ENCODE peak calls at places on chromosomes 5 and 9, in nine cellular contexts. S is astrocyte; X is CD4-positive, alpha-beta memory T cell; K is PC-9; Q is effector memory CD4-positive, alpha-beta T cell; B is right atrium auricular region; L is H1; N is spleen; Y is breast epithelium. O is an unnamed sample. For H3K36me3, the result is how much of the 10 kb centered on the place peaks cover.

GRCh38 chr5:148820778-148821395 is 5.5 kb upstream of the ADRB2 start:
- DNase-seq in S (peak), N (no peak), K (no peak), B (no peak), Q (no peak), X (peak), L (no peak), Y (no peak), O (no peak)

GRCh38 chr5:144028644-144029043 is 141.8 kb downstream of the YIPF5 start:
- DNase-seq in Y (no peak), L (no peak), X (no peak), Q (no peak), S (peak), B (no peak), N (no peak), K (no peak), O (no peak)

GRCh38 chr5:134851307-134851923 is 5.6 kb downstream of the C5orf24 start:
- DNase-seq in L (peak), Q (no peak), S (peak), N (no peak), Y (no peak), B (no peak), K (peak), X (no peak), O (no peak)

GRCh38 chr5:87121315-87122170 is 146.1 kb upstream of the RASA1 start:
- DNase-seq in N (no peak), Q (peak), S (peak), X (peak), K (peak), Y (no peak), L (no peak), B (peak), O (peak)

GRCh38 chr5:88140396-88140862 is 128.2 kb downstream of the TMEM161B start:
- DNase-seq in K (no peak), Q (no peak), X (peak), B (no peak), Y (no peak), N (no peak), S (peak), L (peak), O (no peak)

GRCh38 chr5:180647465-180647864 is 1.9 kb downstream of the FLT4 start:
- DNase-seq in L (peak), B (no peak), Y (no peak), S (no peak), X (no peak), K (no peak), N (no peak), Q (no peak), O (no peak)

GRCh38 chr5:95940758-95941682 is 20.6 kb downstream of the ELL2 start:
- DNase-seq in L (no peak), K (no peak), B (no peak), Q (no peak), X (no peak), N (no peak), Y (no peak), S (no peak), O (no peak)

GRCh38 chr5:165829504-165829903 is 2324.1 kb downstream of the MAT2B start:
- DNase-seq in X (no peak), Q (no peak), N (no peak), L (no peak), B (no peak), Y (no peak), K (no peak), S (no peak), O (no peak)

GRCh38 chr9:133099726-133100517 is 21.1 kb downstream of the RALGDS start:
- DNase-seq in B (no peak), K (no peak), Q (no peak), Y (no peak), L (no peak), S (no peak), N (peak), X (no peak), O (no peak)

GRCh38 chr5:89275206-89275605 is 392.2 kb upstream of the MEF2C start:
- DNase-seq in S (no peak), B (no peak), X (no peak), Q (no peak), Y (no peak), L (no peak), K (no peak), N (no peak), O (no peak)

GRCh38 chr5:120450910-120451309 is 13.2 kb upstream of the PRR16 start:
- DNase-seq in X (no peak), Y (no peak), K (no peak), L (no peak), S (no peak), B (no peak), Q (no peak), N (no peak), O (no peak)

GRCh38 chr5:173256800-173257199 is 21.8 kb upstream of the NKX2-5 start:
- DNase-seq in L (no peak), K (no peak), N (no peak), X (no peak), Q (no peak), S (no peak), Y (no peak), B (no peak), O (no peak)

GRCh38 chr5:160271396-160271795 is 41.0 kb downstream of the CCNJL start:
- DNase-seq in X (no peak), S (no peak), Q (no peak), B (no peak), L (no peak), N (peak), K (no peak), Y (no peak), O (no peak)

GRCh38 chr5:180113660-180114303 is 42.2 kb upstream of the RNF130 start:
- DNase-seq in K (peak), X (no peak), L (no peak), B (no peak), S (no peak), Q (no peak), N (no peak), Y (peak), O (no peak)

GRCh38 chr5:63963080-63963735 is 963 bp upstream of the HTR1A start:
- DNase-seq in N (no peak), Q (no peak), S (peak), X (no peak), Y (no peak), B (no peak), K (peak), L (peak), O (no peak)

GRCh38 chr5:18745988-18746615 is 1111.8 kb downstream of the TAF11L14 start:
- DNase-seq in S (no peak), K (peak), Y (no peak), X (peak), N (peak), Q (peak), B (no peak), L (no peak), O (peak)

GRCh38 chr5:93611900-93612898 is 29.2 kb downstream of the NR2F1 start:
- DNase-seq in X (no peak), S (peak), L (peak), Q (no peak), Y (no peak), B (no peak), K (no peak), N (peak), O (no peak)

GRCh38 chr5:45454114-45454513 is 242.1 kb downstream of the HCN1 start:
- DNase-seq in K (no peak), N (no peak), L (no peak), S (peak), Q (no peak), B (no peak), X (no peak), Y (no peak), O (no peak)

GRCh38 chr5:142108432-142109355 is at the start of gene NDFIP1:
- DNase-seq in Y (peak), S (peak), L (peak), X (peak), N (peak), Q (peak), B (peak), K (peak), O (peak)

GRCh38 chr9:129396365-129396708 is 218.3 kb upstream of the IER5L start:
- DNase-seq in X (no peak), Q (no peak), N (no peak), K (no peak), B (no peak), L (no peak), S (no peak), Y (no peak), O (no peak)

GRCh38 chr9:19375536-19375935 is 4.5 kb downstream of the RPS6 start:
- DNase-seq in L (no peak), X (no peak), S (peak), B (no peak), N (no peak), Y (no peak), Q (no peak), K (no peak), O (no peak)

GRCh38 chr5:148290271-148291195 is 21.7 kb upstream of the SPINK7 start:
- DNase-seq in L (no peak), B (no peak), Y (no peak), X (no peak), Q (no peak), N (no peak), S (no peak), K (no peak), O (peak)

GRCh38 chr9:81045658-81046057 is 643.7 kb downstream of the TLE1 start:
- DNase-seq in B (no peak), Y (no peak), S (no peak), N (no peak), K (no peak), L (no peak), Q (no peak), X (no peak), O (no peak)

DNA sequence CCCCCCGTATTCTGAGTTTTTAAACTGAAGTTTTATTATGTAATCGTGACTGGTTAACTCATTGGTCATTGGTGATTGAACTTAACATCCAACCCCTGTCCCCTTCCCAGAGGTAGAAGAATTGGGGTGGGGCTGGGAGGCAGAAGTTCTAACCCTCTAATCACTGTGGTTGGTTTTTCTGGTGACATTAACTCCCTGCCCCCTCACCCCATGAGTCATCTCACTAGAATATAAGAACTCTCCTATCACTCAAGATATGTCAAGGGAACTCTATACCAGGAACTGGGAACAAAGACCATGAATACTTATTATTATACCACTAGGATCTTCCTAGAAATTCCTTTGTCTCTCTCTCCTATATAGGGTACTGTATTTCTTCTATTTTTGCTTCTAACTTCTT is 52.3 kb upstream of the CAVIN4 start:
- DNase-seq in B (no peak), K (no peak), X (no peak), L (no peak), N (no peak), Q (no peak), Y (no peak), S (no peak), O (no peak)
- H3K36me3 ChIP-seq in B (under half), K (under half), X (under half), L (half or more), N (under half), Q (under half), Y (under half), S (under half), O (under half)

DNA sequence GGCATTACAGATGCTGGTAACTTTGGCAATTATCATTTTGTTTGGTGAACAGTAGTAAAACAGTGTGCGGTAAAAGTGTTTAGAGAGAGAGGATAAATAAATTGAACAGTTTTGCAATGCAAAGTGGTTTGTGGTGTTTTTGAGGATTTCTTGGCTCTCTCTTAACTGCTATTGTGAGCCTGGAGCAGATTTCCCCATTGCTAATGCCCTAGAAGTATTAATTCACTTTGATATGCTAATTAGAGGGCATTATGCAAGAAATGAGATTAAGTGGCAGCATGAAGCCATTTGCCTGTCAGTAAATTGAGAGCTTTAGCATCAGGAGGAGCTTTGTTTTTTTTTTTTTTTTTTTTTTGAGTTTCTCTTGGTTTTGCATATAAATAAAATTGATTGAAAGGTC is 8.2 kb downstream of the PBX3 start:
- DNase-seq in L (no peak), X (no peak), B (no peak), Y (no peak), S (no peak), K (no peak), Q (no peak), N (no peak), O (no peak)
- H3K36me3 ChIP-seq in L (under half), X (under half), B (under half), Y (under half), S (under half), K (under half), Q (under half), N (under half), O (under half)

GRCh38 chr9:36213387-36213786 is 22.7 kb downstream of the CLTA start:
- DNase-seq in Q (no peak), S (no peak), B (no peak), N (no peak), X (no peak), Y (no peak), K (no peak), L (no peak), O (no peak)

GRCh38 chr9:36211510-36211909 is 20.8 kb downstream of the CLTA start:
- DNase-seq in Q (no peak), L (no peak), Y (no peak), N (no peak), S (no peak), X (no peak), B (no peak), K (no peak), O (no peak)

GRCh38 chr9:36214571-36214970 is 23.9 kb downstream of the CLTA start:
- DNase-seq in Y (no peak), S (peak), N (no peak), Q (no peak), X (no peak), K (no peak), L (no peak), B (no peak), O (no peak)

GRCh38 chr9:36210722-36211121 is 20.0 kb downstream of the CLTA start:
- DNase-seq in Q (no peak), X (no peak), B (no peak), N (no peak), Y (no peak), S (no peak), K (no peak), L (no peak), O (no peak)

DNA sequence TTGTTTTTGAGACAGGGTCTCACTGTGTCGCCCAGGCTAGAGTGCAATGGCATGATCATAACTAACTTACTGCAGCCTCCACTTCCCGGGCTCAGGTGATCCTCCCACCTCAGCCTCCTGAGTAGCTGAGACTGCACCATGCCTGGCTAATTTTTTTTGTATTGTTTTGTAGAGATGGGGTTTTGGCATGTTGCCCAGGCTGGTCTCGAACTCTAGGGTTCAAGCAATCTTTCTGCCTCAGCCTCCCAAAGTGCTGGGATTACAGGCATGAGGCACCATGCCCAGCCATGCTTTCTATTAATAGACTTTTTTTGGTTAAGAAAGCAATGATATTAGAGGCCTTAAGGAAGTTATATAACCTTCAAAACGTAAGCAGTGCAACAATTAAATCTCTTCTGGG is 23.3 kb downstream of the CLTA start:
- DNase-seq in S (no peak), Q (no peak), B (no peak), Y (no peak), L (no peak), K (no peak), X (no peak), N (no peak), O (no peak)
- H3K36me3 ChIP-seq in S (under half), Q (half or more), B (under half), Y (under half), L (under half), K (under half), X (under half), N (under half), O (half or more)

GRCh38 chr9:127370147-127370579 is 26.8 kb upstream of the SLC2A8 start:
- DNase-seq in B (no peak), S (no peak), L (peak), Q (no peak), N (peak), Y (no peak), X (no peak), K (no peak), O (no peak)
- H3K36me3 ChIP-seq in B (under half), S (under half), L (under half), Q (under half), N (under half), Y (under half), X (under half), K (under half), O (under half)

DNA sequence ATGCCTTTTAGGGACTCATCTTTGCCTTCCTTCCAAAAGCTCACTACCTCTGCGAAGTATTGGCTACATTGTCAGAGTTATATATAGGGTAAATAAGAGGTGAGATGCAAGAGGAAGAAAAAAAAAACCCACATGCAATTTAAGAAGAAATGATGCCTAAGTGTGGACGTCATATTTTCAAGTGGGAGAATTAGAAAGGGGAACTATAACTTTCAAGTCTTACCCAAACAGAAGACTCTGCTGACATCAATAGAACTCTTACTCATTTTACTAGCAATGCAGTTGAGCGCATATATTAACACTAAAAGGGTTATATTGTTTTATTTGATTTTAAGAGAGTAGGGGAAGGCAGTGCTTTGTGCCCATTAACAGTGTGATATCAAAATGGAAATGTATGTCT is 15.7 kb downstream of the EBF1 start:
- DNase-seq in X (no peak), Y (no peak), Q (no peak), L (no peak), K (no peak), S (no peak), N (no peak), B (no peak), O (no peak)
- H3K36me3 ChIP-seq in X (under half), Y (under half), Q (under half), L (under half), K (under half), S (under half), N (under half), B (under half), O (under half)

GRCh38 chr5:109862301-109862700 is 172.6 kb downstream of the MAN2A1 start:
- DNase-seq in Y (no peak), X (no peak), K (no peak), L (no peak), S (no peak), N (no peak), Q (no peak), B (no peak), O (no peak)
- H3K36me3 ChIP-seq in Y (under half), X (under half), K (under half), L (under half), S (under half), N (under half), Q (under half), B (under half), O (half or more)

DNA sequence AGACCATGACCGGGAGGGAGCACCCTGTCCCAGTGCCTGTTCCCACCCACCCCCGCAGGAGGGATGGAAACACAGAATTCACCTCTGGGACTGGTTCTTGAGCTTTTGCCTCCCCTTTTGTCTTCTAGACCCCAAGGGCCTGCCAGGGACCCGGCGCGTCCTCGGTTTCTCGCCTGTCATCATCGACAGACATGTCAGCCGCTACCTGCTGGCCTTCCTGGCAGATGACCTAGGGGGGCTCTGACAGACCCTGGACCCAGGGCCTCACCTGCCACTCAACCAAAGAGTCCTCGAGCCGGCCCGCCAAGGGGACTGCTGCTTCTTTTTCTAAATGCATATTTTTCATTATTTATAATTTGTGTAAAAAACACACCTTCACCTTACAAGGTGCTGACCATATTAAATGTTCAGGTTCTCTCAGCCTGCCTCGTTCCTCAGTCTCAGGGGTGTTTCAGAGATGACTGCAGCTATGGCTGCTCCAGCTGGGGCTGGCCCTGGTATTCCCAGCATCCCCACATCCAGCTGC is 16.9 kb downstream of the CARD19 start:
- DNase-seq in B (no peak), N (peak), Q (no peak), Y (peak), X (no peak), L (no peak), K (no peak), S (no peak), O (no peak)
- H3K36me3 ChIP-seq in B (under half), N (under half), Q (under half), Y (under half), X (under half), L (under half), K (under half), S (under half), O (under half)